ENCODE peak calls at places on chromosomes 2 and 18, in six cellular contexts. One of them, this sample, is unnamed.

GRCh38 chr18:13120255-13120654 is 98.3 kb upstream of the LDLRAD4 start:
- DNase-seq in fibroblast of the aortic adventitia: no peak
- DNase-seq in GM18507: no peak
- DNase-seq in retina: no peak
- DNase-seq in stimulated activated CD8-positive, alpha-beta memory T cell treated with anti-CD3 and anti-CD28 coated beads, Interleukin-15, amount 100 ng/mL, for 24 hours: no peak
- DNase-seq in NCI-H82: no peak
- DNase-seq in this sample: no peak

GRCh38 chr2:40343904-40344303 is 108.0 kb downstream of the SLC8A1 start:
- DNase-seq in fibroblast of the aortic adventitia: peak; percentile 77
- DNase-seq in GM18507: no peak
- DNase-seq in retina: no peak
- DNase-seq in stimulated activated CD8-positive, alpha-beta memory T cell treated with anti-CD3 and anti-CD28 coated beads, Interleukin-15, amount 100 ng/mL, for 24 hours: no peak
- DNase-seq in NCI-H82: no peak
- DNase-seq in this sample: peak; percentile 87

GRCh38 chr2:207044963-207045362 is 105.6 kb downstream of the CPO start:
- DNase-seq in fibroblast of the aortic adventitia: no peak
- DNase-seq in GM18507: no peak
- DNase-seq in retina: no peak
- DNase-seq in stimulated activated CD8-positive, alpha-beta memory T cell treated with anti-CD3 and anti-CD28 coated beads, Interleukin-15, amount 100 ng/mL, for 24 hours: no peak
- DNase-seq in NCI-H82: no peak
- DNase-seq in this sample: no peak

GRCh38 chr18:49967914-49968313 is 154.6 kb upstream of the ACAA2 start:
- DNase-seq in fibroblast of the aortic adventitia: no peak
- DNase-seq in GM18507: no peak
- DNase-seq in retina: no peak
- DNase-seq in stimulated activated CD8-positive, alpha-beta memory T cell treated with anti-CD3 and anti-CD28 coated beads, Interleukin-15, amount 100 ng/mL, for 24 hours: no peak
- DNase-seq in NCI-H82: no peak
- DNase-seq in this sample: no peak

GRCh38 chr2:215498411-215498810 is 62.5 kb upstream of the FN1 start:
- DNase-seq in fibroblast of the aortic adventitia: no peak
- DNase-seq in GM18507: no peak
- DNase-seq in retina: no peak
- DNase-seq in stimulated activated CD8-positive, alpha-beta memory T cell treated with anti-CD3 and anti-CD28 coated beads, Interleukin-15, amount 100 ng/mL, for 24 hours: no peak
- DNase-seq in NCI-H82: no peak
- DNase-seq in this sample: peak; percentile 20

GRCh38 chr2:109218087-109218791 is 89.2 kb downstream of the SH3RF3 start:
- DNase-seq in fibroblast of the aortic adventitia: peak; percentile 17
- DNase-seq in GM18507: no peak
- DNase-seq in retina: no peak
- DNase-seq in stimulated activated CD8-positive, alpha-beta memory T cell treated with anti-CD3 and anti-CD28 coated beads, Interleukin-15, amount 100 ng/mL, for 24 hours: no peak
- DNase-seq in NCI-H82: no peak
- DNase-seq in this sample: no peak

GRCh38 chr2:109374548-109375130 is 239.1 kb downstream of the SEPTIN10 start:
- DNase-seq in fibroblast of the aortic adventitia: no peak
- DNase-seq in GM18507: no peak
- DNase-seq in retina: no peak
- DNase-seq in stimulated activated CD8-positive, alpha-beta memory T cell treated with anti-CD3 and anti-CD28 coated beads, Interleukin-15, amount 100 ng/mL, for 24 hours: no peak
- DNase-seq in NCI-H82: no peak
- DNase-seq in this sample: no peak

GRCh38 chr2:108869542-108869941 is 83.0 kb downstream of the CCDC138 start:
- DNase-seq in fibroblast of the aortic adventitia: no peak
- DNase-seq in GM18507: no peak
- DNase-seq in retina: no peak
- DNase-seq in stimulated activated CD8-positive, alpha-beta memory T cell treated with anti-CD3 and anti-CD28 coated beads, Interleukin-15, amount 100 ng/mL, for 24 hours: no peak
- DNase-seq in NCI-H82: no peak
- DNase-seq in this sample: no peak

GRCh38 chr2:27212626-27213471 is 781 bp upstream of the SLC5A6 start:
- DNase-seq in fibroblast of the aortic adventitia: peak; percentile 77
- DNase-seq in GM18507: no peak
- DNase-seq in retina: no peak
- DNase-seq in stimulated activated CD8-positive, alpha-beta memory T cell treated with anti-CD3 and anti-CD28 coated beads, Interleukin-15, amount 100 ng/mL, for 24 hours: no peak
- DNase-seq in NCI-H82: peak; percentile 67
- DNase-seq in this sample: peak; percentile 86

GRCh38 chr2:174901075-174901474 is 104.1 kb downstream of the CHN1 start:
- DNase-seq in fibroblast of the aortic adventitia: peak; percentile 19
- DNase-seq in GM18507: no peak
- DNase-seq in retina: peak; percentile 32
- DNase-seq in stimulated activated CD8-positive, alpha-beta memory T cell treated with anti-CD3 and anti-CD28 coated beads, Interleukin-15, amount 100 ng/mL, for 24 hours: no peak
- DNase-seq in NCI-H82: peak; percentile 85
- DNase-seq in this sample: peak; percentile 59

GRCh38 chr2:242027676-242028450 is 158.3 kb downstream of the RTP5 start:
- DNase-seq in fibroblast of the aortic adventitia: no peak
- DNase-seq in GM18507: no peak
- DNase-seq in retina: no peak
- DNase-seq in stimulated activated CD8-positive, alpha-beta memory T cell treated with anti-CD3 and anti-CD28 coated beads, Interleukin-15, amount 100 ng/mL, for 24 hours: no peak
- DNase-seq in NCI-H82: peak; percentile 53
- DNase-seq in this sample: no peak

GRCh38 chr2:127707890-127708648 is 6.8 kb downstream of the SFT2D3 start:
- DNase-seq in fibroblast of the aortic adventitia: peak; percentile 39
- DNase-seq in GM18507: no peak
- DNase-seq in retina: no peak
- DNase-seq in stimulated activated CD8-positive, alpha-beta memory T cell treated with anti-CD3 and anti-CD28 coated beads, Interleukin-15, amount 100 ng/mL, for 24 hours: no peak
- DNase-seq in NCI-H82: no peak
- DNase-seq in this sample: no peak

GRCh38 chr2:109279243-109279860 is 150.3 kb downstream of the SH3RF3 start:
- DNase-seq in fibroblast of the aortic adventitia: no peak
- DNase-seq in GM18507: no peak
- DNase-seq in retina: no peak
- DNase-seq in stimulated activated CD8-positive, alpha-beta memory T cell treated with anti-CD3 and anti-CD28 coated beads, Interleukin-15, amount 100 ng/mL, for 24 hours: no peak
- DNase-seq in NCI-H82: no peak
- DNase-seq in this sample: no peak

GRCh38 chr18:56995579-56996194 is 151.2 kb upstream of the BOD1L2 start:
- DNase-seq in fibroblast of the aortic adventitia: no peak
- DNase-seq in GM18507: no peak
- DNase-seq in retina: no peak
- DNase-seq in stimulated activated CD8-positive, alpha-beta memory T cell treated with anti-CD3 and anti-CD28 coated beads, Interleukin-15, amount 100 ng/mL, for 24 hours: no peak
- DNase-seq in NCI-H82: peak; percentile 1
- DNase-seq in this sample: no peak

GRCh38 chr18:11005528-11005927 is 143.8 kb downstream of the PIEZO2 start:
- DNase-seq in fibroblast of the aortic adventitia: peak; percentile 92
- DNase-seq in GM18507: no peak
- DNase-seq in retina: no peak
- DNase-seq in stimulated activated CD8-positive, alpha-beta memory T cell treated with anti-CD3 and anti-CD28 coated beads, Interleukin-15, amount 100 ng/mL, for 24 hours: no peak
- DNase-seq in NCI-H82: no peak
- DNase-seq in this sample: peak; percentile 29

GRCh38 chr2:238247841-238248440 is 8.1 kb upstream of the HES6 start:
- DNase-seq in fibroblast of the aortic adventitia: no peak
- DNase-seq in GM18507: no peak
- DNase-seq in retina: no peak
- DNase-seq in stimulated activated CD8-positive, alpha-beta memory T cell treated with anti-CD3 and anti-CD28 coated beads, Interleukin-15, amount 100 ng/mL, for 24 hours: no peak
- DNase-seq in NCI-H82: peak; percentile 65
- DNase-seq in this sample: no peak

GRCh38 chr2:18752022-18752493 is 162.7 kb upstream of the NT5C1B start:
- DNase-seq in fibroblast of the aortic adventitia: peak; percentile 37
- DNase-seq in GM18507: no peak
- DNase-seq in retina: no peak
- DNase-seq in stimulated activated CD8-positive, alpha-beta memory T cell treated with anti-CD3 and anti-CD28 coated beads, Interleukin-15, amount 100 ng/mL, for 24 hours: no peak
- DNase-seq in NCI-H82: no peak
- DNase-seq in this sample: peak; percentile 7

GRCh38 chr2:21265752-21266151 is 142.0 kb downstream of the TDRD15 start:
- DNase-seq in fibroblast of the aortic adventitia: no peak
- DNase-seq in GM18507: no peak
- DNase-seq in retina: no peak
- DNase-seq in stimulated activated CD8-positive, alpha-beta memory T cell treated with anti-CD3 and anti-CD28 coated beads, Interleukin-15, amount 100 ng/mL, for 24 hours: no peak
- DNase-seq in NCI-H82: no peak
- DNase-seq in this sample: no peak

GRCh38 chr2:20609349-20609994 is 41.4 kb downstream of the HS1BP3 start:
- DNase-seq in fibroblast of the aortic adventitia: peak; percentile 86
- DNase-seq in GM18507: no peak
- DNase-seq in retina: no peak
- DNase-seq in stimulated activated CD8-positive, alpha-beta memory T cell treated with anti-CD3 and anti-CD28 coated beads, Interleukin-15, amount 100 ng/mL, for 24 hours: no peak
- DNase-seq in NCI-H82: peak; percentile 71
- DNase-seq in this sample: peak; percentile 58

GRCh38 chr2:131425191-131426021 is 50.5 kb upstream of the TUBA3D start:
- DNase-seq in fibroblast of the aortic adventitia: no peak
- DNase-seq in GM18507: no peak
- DNase-seq in retina: peak; percentile 41
- DNase-seq in stimulated activated CD8-positive, alpha-beta memory T cell treated with anti-CD3 and anti-CD28 coated beads, Interleukin-15, amount 100 ng/mL, for 24 hours: no peak
- DNase-seq in NCI-H82: no peak
- DNase-seq in this sample: no peak

GRCh38 chr18:11035814-11036213 is 113.6 kb downstream of the PIEZO2 start:
- DNase-seq in fibroblast of the aortic adventitia: no peak
- DNase-seq in GM18507: no peak
- DNase-seq in retina: no peak
- DNase-seq in stimulated activated CD8-positive, alpha-beta memory T cell treated with anti-CD3 and anti-CD28 coated beads, Interleukin-15, amount 100 ng/mL, for 24 hours: no peak
- DNase-seq in NCI-H82: no peak
- DNase-seq in this sample: no peak

GRCh38 chr2:84880645-84881521 is at the start of gene TRABD2A:
- DNase-seq in fibroblast of the aortic adventitia: no peak
- DNase-seq in GM18507: no peak
- DNase-seq in retina: peak; percentile 70
- DNase-seq in stimulated activated CD8-positive, alpha-beta memory T cell treated with anti-CD3 and anti-CD28 coated beads, Interleukin-15, amount 100 ng/mL, for 24 hours: no peak
- DNase-seq in NCI-H82: peak; percentile 19
- DNase-seq in this sample: peak; percentile 57

GRCh38 chr2:131112477-131113027 is 7.4 kb downstream of the PLEKHB2 start:
- DNase-seq in fibroblast of the aortic adventitia: peak; percentile 40
- DNase-seq in GM18507: no peak
- DNase-seq in retina: no peak
- DNase-seq in stimulated activated CD8-positive, alpha-beta memory T cell treated with anti-CD3 and anti-CD28 coated beads, Interleukin-15, amount 100 ng/mL, for 24 hours: no peak
- DNase-seq in NCI-H82: no peak
- DNase-seq in this sample: no peak

GRCh38 chr2:69469375-69469774 is 32.1 kb upstream of the NFU1 start:
- DNase-seq in fibroblast of the aortic adventitia: no peak
- DNase-seq in GM18507: no peak
- DNase-seq in retina: no peak
- DNase-seq in stimulated activated CD8-positive, alpha-beta memory T cell treated with anti-CD3 and anti-CD28 coated beads, Interleukin-15, amount 100 ng/mL, for 24 hours: no peak
- DNase-seq in NCI-H82: no peak
- DNase-seq in this sample: no peak